ENCODE peak calls at places on chromosome 7, in ten cellular contexts. K is activated CD8-positive, alpha-beta T cell treated with anti-CD3 and anti-CD28 coated beads, Interleukin-2, amount 10 ng/mL, durations not matched to agents 7 days and 5 days; L is body of pancreas; S is CD4-positive, alpha-beta T cell; J is stimulated activated CD4-positive, alpha-beta T cell treated with anti-CD3 and anti-CD28 coated beads, Interleukin-4, amount 100 ng/mL, for 4 hours; Q is activated CD4-positive, alpha-beta T cell treated with anti-CD3 and anti-CD28 coated beads for 24 hours; X is naive thymus-derived CD4-positive, alpha-beta T cell; C is Caco-2; D is B cell; P is caudate nucleus. H is an unnamed sample.

GRCh38 chr7:111987115-111987826 is 218.9 kb downstream of the DOCK4 start:
- DNase-seq in K (no peak), L (no peak), S (no peak), J (no peak), Q (no peak), X (no peak), C (no peak), D (no peak), P (no peak), H (no peak)

GRCh38 chr7:101379302-101379701 is 16.6 kb downstream of the COL26A1 start:
- DNase-seq in K (no peak), L (no peak), S (no peak), J (no peak), Q (no peak), X (no peak), C (no peak), D (no peak), P (no peak), H (no peak)

GRCh38 chr7:157692156-157693011 is 355.6 kb downstream of the DNAJB6 start:
- DNase-seq in K (no peak), L (no peak), S (no peak), J (no peak), Q (no peak), X (no peak), C (no peak), D (no peak), P (no peak), H (no peak)

GRCh38 chr7:65953890-65954289 is 28.1 kb downstream of the GUSB start:
- DNase-seq in K (no peak), L (no peak), S (no peak), J (no peak), Q (no peak), X (no peak), C (no peak), D (no peak), P (no peak), H (no peak)

GRCh38 chr7:150430465-150431085 is 19.9 kb upstream of the GIMAP8 start:
- DNase-seq in K (no peak), L (no peak), S (no peak), J (no peak), Q (no peak), X (no peak), C (no peak), D (no peak), P (no peak), H (no peak)

GRCh38 chr7:2860627-2861133 is 16.6 kb upstream of the GNA12 start:
- DNase-seq in K (no peak), L (peak), S (no peak), J (no peak), Q (no peak), X (no peak), C (no peak), D (no peak), P (no peak), H (no peak)

GRCh38 chr7:32218741-32219283 is 148.6 kb upstream of the PDE1C start:
- DNase-seq in K (no peak), L (no peak), S (no peak), J (no peak), Q (no peak), X (no peak), C (no peak), D (no peak), P (no peak), H (no peak)

GRCh38 chr7:2054927-2055326 is 177.8 kb downstream of the MAD1L1 start:
- DNase-seq in K (no peak), L (no peak), S (no peak), J (no peak), Q (no peak), X (no peak), C (no peak), D (no peak), P (no peak), H (no peak)

GRCh38 chr7:7157177-7157886 is 25.0 kb upstream of the C1GALT1 start:
- DNase-seq in K (peak), L (no peak), S (peak), J (peak), Q (no peak), X (peak), C (no peak), D (peak), P (no peak), H (peak)

GRCh38 chr7:25240340-25240739 is 12.1 kb upstream of the NPVF start:
- DNase-seq in K (no peak), L (no peak), S (no peak), J (no peak), Q (no peak), X (no peak), C (no peak), D (no peak), P (no peak), H (no peak)

GRCh38 chr7:106485031-106485551 is 175.9 kb downstream of the CCDC71L start:
- DNase-seq in K (no peak), L (no peak), S (no peak), J (no peak), Q (no peak), X (no peak), C (no peak), D (no peak), P (no peak), H (no peak)

GRCh38 chr7:132298782-132299181 is 277.5 kb downstream of the PLXNA4 start:
- DNase-seq in K (no peak), L (no peak), S (no peak), J (no peak), Q (no peak), X (no peak), C (no peak), D (no peak), P (no peak), H (no peak)

GRCh38 chr7:43906327-43907010 is at the start of gene URGCP:
- DNase-seq in K (peak), L (peak), S (peak), J (peak), Q (peak), X (peak), C (peak), D (peak), P (peak), H (peak)

GRCh38 chr7:29342761-29343160 is 148.2 kb downstream of the CHN2 start:
- DNase-seq in K (no peak), L (no peak), S (no peak), J (no peak), Q (no peak), X (no peak), C (no peak), D (no peak), P (no peak), H (no peak)

H was measured in stimulated activated effector memory CD8-positive, alpha-beta T cell treated with anti-CD3 and anti-CD28 coated beads, Interleukin-12 subunit alpha, Interleukin-12 subunit beta, amount 100 ng/mL, for 72 hours.